ENCODE peak calls at places on chromosomes 4 and X, in seven cellular contexts. F, D, N, L, A, G and W are unnamed samples.

GRCh38 chr4:48467442-48467841 is 15.7 kb upstream of the SLC10A4 start:
- DNase-seq in F (no peak), D (no peak), N (no peak), L (no peak), A (no peak), G (no peak), W (no peak)

GRCh38 chr4:41631538-41631937 is 93.6 kb downstream of the LIMCH1 start:
- DNase-seq in F (no peak), D (no peak), N (no peak), L (no peak), A (no peak), G (no peak), W (no peak)

GRCh38 chr4:21102667-21103066 is 402.4 kb downstream of the PACRGL start:
- DNase-seq in F (no peak), D (no peak), N (no peak), L (no peak), A (no peak), G (no peak), W (no peak)

GRCh38 chrX:124346064-124346876 is at the start of gene SH2D1A:
- DNase-seq in F (no peak), D (no peak), N (no peak), L (no peak), A (no peak), G (no peak), W (no peak)

GRCh38 chr4:114598191-114599121 is at the start of gene UGT8:
- DNase-seq in F (peak), D (peak), N (no peak), L (no peak), A (no peak), G (no peak), W (peak)

GRCh38 chr4:92305878-92306520 is 2.2 kb downstream of the GRID2 start:
- DNase-seq in F (no peak), D (no peak), N (no peak), L (no peak), A (no peak), G (no peak), W (peak)

GRCh38 chr4:159655547-159655946 is 552.7 kb downstream of the RAPGEF2 start:
- DNase-seq in F (peak), D (no peak), N (no peak), L (no peak), A (no peak), G (no peak), W (no peak)

GRCh38 chr4:150302553-150302952 is 224.3 kb downstream of the DCLK2 start:
- DNase-seq in F (peak), D (peak), N (no peak), L (no peak), A (peak), G (no peak), W (no peak)

GRCh38 chr4:44532851-44533250 is 84.2 kb upstream of the KCTD8 start:
- DNase-seq in F (no peak), D (no peak), N (no peak), L (no peak), A (no peak), G (no peak), W (no peak)

GRCh38 chr4:156298230-156298629 is 344.6 kb upstream of the CTSO start:
- DNase-seq in F (no peak), D (no peak), N (no peak), L (no peak), A (no peak), G (no peak), W (no peak)

GRCh38 chrX:97326456-97326855 is 442.7 kb downstream of the RPA4 start:
- DNase-seq in F (no peak), D (no peak), N (peak), L (no peak), A (no peak), G (no peak), W (no peak)

GRCh38 chr4:26235500-26235899 is 85.3 kb upstream of the RBPJ start:
- DNase-seq in F (no peak), D (no peak), N (no peak), L (no peak), A (no peak), G (no peak), W (no peak)

GRCh38 chr4:52643846-52644245 is 15.3 kb downstream of the USP46 start:
- DNase-seq in F (peak), D (no peak), N (no peak), L (peak), A (peak), G (no peak), W (peak)

DNA sequence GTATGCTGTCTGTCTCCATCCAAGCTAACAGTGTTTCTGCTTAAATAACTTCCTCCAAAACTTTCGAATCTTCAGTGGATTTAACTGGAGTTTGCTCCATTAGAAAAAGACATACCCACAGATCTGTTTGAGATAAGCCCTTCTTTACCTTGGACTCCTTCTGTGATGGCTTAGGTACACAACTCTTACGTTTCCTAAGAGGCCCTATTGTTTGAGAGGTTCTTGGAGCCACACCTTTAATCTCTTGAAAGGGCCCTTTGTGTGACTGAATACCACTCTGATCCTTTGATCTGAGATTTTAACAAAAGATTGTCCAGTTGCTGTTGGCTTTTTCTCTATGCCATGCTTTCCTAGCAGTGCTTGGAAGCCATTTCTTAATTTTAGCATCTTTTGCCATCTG is 92.5 kb downstream of the AKAP4 start:
- DNase-seq in F (no peak), D (no peak), N (no peak), L (no peak), A (peak), G (no peak), W (no peak)
- TF ChIP-seq JUND in F (no peak), D (no peak), N (no peak), L (no peak), A (no peak), G (no peak), W (no peak)

DNA sequence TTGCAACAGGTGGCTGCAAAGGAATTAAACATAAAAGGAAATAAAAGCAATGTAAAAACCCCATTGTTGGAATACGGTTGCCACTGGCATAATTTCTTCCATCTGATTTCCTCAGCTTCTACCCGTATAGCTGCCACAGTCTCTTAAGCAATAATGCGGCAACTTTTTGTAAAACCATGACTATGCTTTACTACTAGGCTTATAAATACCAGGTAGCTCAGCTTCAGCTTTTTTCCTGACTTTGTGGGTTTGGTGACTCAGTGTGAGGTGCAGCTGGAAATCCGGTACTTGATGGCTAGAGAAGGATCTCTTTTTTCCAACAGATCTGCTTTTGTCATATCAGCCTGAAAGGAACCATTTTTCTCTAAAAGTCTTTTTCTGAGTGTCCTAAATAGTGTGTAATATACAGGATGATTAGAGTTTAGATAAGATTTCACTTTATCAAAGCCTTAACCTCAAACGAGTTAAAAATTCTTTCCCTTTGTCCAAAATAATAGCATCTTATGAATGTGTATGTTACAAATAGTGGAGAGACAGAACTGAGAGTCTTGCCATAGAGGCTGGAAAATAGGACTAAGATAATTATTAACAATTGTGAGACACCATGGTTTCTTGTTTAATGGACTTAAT is 268.1 kb downstream of the ADGRL3 start:
- DNase-seq in F (no peak), D (no peak), N (no peak), L (no peak), A (no peak), G (no peak), W (no peak)
- TF ChIP-seq JUND in F (no peak), D (no peak), N (no peak), L (no peak), A (no peak), G (no peak), W (no peak)

DNA sequence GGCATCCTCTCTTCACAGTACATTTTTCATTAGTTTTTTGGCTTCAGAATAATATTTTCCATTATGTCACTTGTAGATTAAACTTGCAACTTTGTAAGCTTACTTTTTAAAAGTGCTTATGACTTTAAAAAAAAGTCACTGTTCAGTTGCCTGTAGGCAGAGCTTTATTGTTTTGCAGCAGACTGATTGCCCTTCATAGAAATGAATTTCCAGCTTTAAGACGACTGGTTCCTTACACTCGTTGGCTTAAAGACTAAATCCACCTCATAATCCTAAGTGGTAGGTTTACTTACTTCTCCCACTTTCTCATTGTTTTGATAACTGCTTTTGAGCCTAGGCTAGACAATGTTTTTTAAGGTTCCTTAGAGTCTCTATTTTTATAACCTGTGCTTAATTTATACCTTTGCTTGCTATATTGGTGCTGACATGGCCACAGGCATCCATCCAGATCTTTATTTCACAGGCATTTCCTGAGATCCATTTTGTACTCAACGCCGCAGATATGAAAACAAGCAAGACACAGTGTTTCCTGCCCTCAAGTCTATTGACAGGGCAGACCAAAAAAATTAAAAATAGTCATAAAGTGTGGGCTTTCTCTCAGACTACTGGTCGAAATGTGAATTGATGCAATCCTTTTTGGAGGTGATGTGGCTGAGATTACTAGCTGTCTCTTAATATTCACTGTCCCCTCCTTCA is 12.6 kb upstream of the IL13RA2 start:
- DNase-seq in F (no peak), D (no peak), N (no peak), L (no peak), A (no peak), G (no peak), W (no peak)
- TF ChIP-seq JUND in F (no peak), D (no peak), N (no peak), L (no peak), A (no peak), G (no peak), W (no peak)

GRCh38 chr4:24279492-24279891 is 304.9 kb downstream of the DHX15 start:
- DNase-seq in F (no peak), D (no peak), N (no peak), L (no peak), A (no peak), G (no peak), W (no peak)

GRCh38 chr4:24274401-24275035 is 309.8 kb downstream of the DHX15 start:
- DNase-seq in F (no peak), D (no peak), N (no peak), L (no peak), A (no peak), G (no peak), W (no peak)

GRCh38 chr4:24282446-24282845 is 301.9 kb downstream of the DHX15 start:
- DNase-seq in F (no peak), D (no peak), N (no peak), L (peak), A (no peak), G (no peak), W (no peak)

GRCh38 chr4:24278693-24279092 is 305.7 kb downstream of the DHX15 start:
- DNase-seq in F (no peak), D (no peak), N (no peak), L (no peak), A (no peak), G (no peak), W (no peak)

GRCh38 chr4:24279911-24280375 is 304.4 kb downstream of the DHX15 start:
- DNase-seq in F (no peak), D (no peak), N (no peak), L (no peak), A (no peak), G (no peak), W (no peak)
- TF ChIP-seq JUND in F (no peak), D (no peak), N (no peak), L (no peak), A (no peak), G (no peak), W (no peak)

DNA sequence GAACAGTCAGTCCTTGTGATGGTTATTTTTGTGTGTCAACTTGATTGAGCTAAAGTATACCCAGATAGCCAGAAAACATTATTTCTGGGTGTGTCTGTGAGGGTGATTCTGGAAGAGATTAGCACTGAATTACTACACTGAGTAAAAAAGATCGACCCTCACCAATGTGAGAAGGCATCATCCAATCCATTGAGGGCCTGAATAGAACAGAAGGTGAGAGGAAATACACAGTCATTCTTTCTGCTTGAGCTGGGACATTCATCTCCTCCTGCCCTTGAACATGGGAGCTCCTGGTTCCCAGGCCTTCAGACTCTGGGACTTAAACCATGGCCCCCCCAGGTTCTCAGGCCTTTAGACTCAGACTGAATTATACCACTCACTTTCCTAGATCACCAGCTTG is 22.3 kb downstream of the INPP4B start:
- DNase-seq in F (no peak), D (no peak), N (no peak), L (no peak), A (no peak), G (no peak), W (no peak)
- TF ChIP-seq JUND in F (no peak), D (no peak), N (no peak), L (no peak), A (no peak), G (no peak), W (no peak)

GRCh38 chr4:124230268-124230667 is 482.3 kb downstream of the ANKRD50 start:
- DNase-seq in F (no peak), D (no peak), N (no peak), L (no peak), A (no peak), G (no peak), W (no peak)
- TF ChIP-seq JUND in F (no peak), D (no peak), N (no peak), L (no peak), A (no peak), G (no peak), W (no peak)

GRCh38 chr4:101833455-101833854 is 42.9 kb downstream of the BANK1 start:
- DNase-seq in F (no peak), D (no peak), N (no peak), L (no peak), A (no peak), G (no peak), W (no peak)
- TF ChIP-seq JUND in F (no peak), D (no peak), N (no peak), L (no peak), A (no peak), G (no peak), W (no peak)

GRCh38 chrX:153687121-153688039 is at the start of gene SLC6A8:
- DNase-seq in F (peak), D (peak), N (no peak), L (peak), A (peak), G (no peak), W (peak)

GRCh38 chrX:153684447-153685178 is 3.1 kb upstream of the SLC6A8 start:
- DNase-seq in F (no peak), D (no peak), N (no peak), L (no peak), A (peak), G (no peak), W (no peak)

GRCh38 chrX:153685751-153686676 is 1.7 kb upstream of the SLC6A8 start:
- DNase-seq in F (no peak), D (peak), N (no peak), L (no peak), A (no peak), G (no peak), W (no peak)

GRCh38 chrX:153688071-153688470 is 345 bp downstream of the SLC6A8 start:
- DNase-seq in F (no peak), D (peak), N (no peak), L (no peak), A (no peak), G (no peak), W (no peak)

GRCh38 chrX:153685179-153685536 is 2.6 kb upstream of the SLC6A8 start:
- DNase-seq in F (no peak), D (no peak), N (no peak), L (no peak), A (no peak), G (no peak), W (peak)
- TF ChIP-seq JUND in F (no peak), D (no peak), N (no peak), L (no peak), A (no peak), G (no peak), W (no peak)

DNA sequence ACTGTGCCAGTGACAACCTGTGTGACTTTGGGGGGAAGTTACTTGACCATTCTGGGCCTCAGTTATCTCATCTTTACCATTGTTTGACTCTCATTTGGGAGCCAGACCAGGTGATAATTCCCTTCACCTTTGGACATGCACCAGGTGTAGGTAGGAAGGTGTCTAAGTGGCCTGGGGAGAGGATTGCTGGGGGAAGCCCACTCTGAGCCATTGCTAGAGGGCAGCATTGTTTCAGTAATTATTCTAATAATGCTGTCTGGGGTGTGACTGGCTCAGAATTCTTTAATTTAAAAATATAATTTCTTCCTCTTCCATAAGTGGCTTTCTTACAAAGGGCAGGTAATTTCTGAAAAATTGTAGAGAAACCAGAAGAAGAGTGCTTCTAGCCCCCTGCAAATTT is 104.3 kb downstream of the RTL9 start:
- DNase-seq in F (no peak), D (no peak), N (no peak), L (no peak), A (no peak), G (no peak), W (no peak)
- TF ChIP-seq JUND in F (no peak), D (no peak), N (no peak), L (no peak), A (no peak), G (no peak), W (no peak)